ENCODE peak calls at places on chromosome 10, in nine cellular contexts. F is adrenal gland; Z is RWPE1; M is upper lobe of right lung; Y is OCI-LY7; W is naive thymus-derived CD4-positive, alpha-beta T cell; K is A549; I is ovary; L is CD8-positive, alpha-beta memory T cell. O is an unnamed sample.

GRCh38 chr10:68423522-68423921 is 16.4 kb upstream of the RUFY2 start:
- DNase-seq in F (no peak), Z (no peak), M (no peak), Y (no peak), W (peak), K (no peak), I (no peak), L (no peak), O (no peak)

GRCh38 chr10:34446046-34446445 is 369.1 kb downstream of the PARD3 start:
- DNase-seq in F (no peak), Z (no peak), M (no peak), Y (no peak), W (no peak), K (peak), I (no peak), L (no peak), O (no peak)

GRCh38 chr10:89163265-89163995 is 43.7 kb downstream of the CH25H start:
- DNase-seq in F (peak), Z (peak), M (no peak), Y (peak), W (peak), K (no peak), I (no peak), L (peak), O (peak)

GRCh38 chr10:89651916-89652573 is 7.0 kb upstream of the PANK1 start:
- DNase-seq in F (no peak), Z (no peak), M (no peak), Y (peak), W (no peak), K (no peak), I (no peak), L (no peak), O (no peak)

GRCh38 chr10:102658802-102659201 is 14.5 kb downstream of the TRIM8 start:
- DNase-seq in F (no peak), Z (no peak), M (no peak), Y (no peak), W (no peak), K (no peak), I (no peak), L (no peak), O (no peak)

GRCh38 chr10:18216482-18216881 is 76.3 kb downstream of the CACNB2 start:
- DNase-seq in F (no peak), Z (no peak), M (no peak), Y (no peak), W (no peak), K (peak), I (peak), L (no peak), O (no peak)

GRCh38 chr10:118482393-118483331 is 112.8 kb downstream of the PRLHR start:
- DNase-seq in F (no peak), Z (no peak), M (no peak), Y (no peak), W (no peak), K (no peak), I (no peak), L (no peak), O (no peak)

GRCh38 chr10:124174673-124175645 is 81.6 kb upstream of the CHST15 start:
- DNase-seq in F (no peak), Z (no peak), M (no peak), Y (no peak), W (no peak), K (no peak), I (no peak), L (no peak), O (no peak)

GRCh38 chr10:26574783-26575182 is 122.7 kb upstream of the PDSS1 start:
- DNase-seq in F (no peak), Z (no peak), M (no peak), Y (peak), W (no peak), K (no peak), I (no peak), L (no peak), O (no peak)

GRCh38 chr10:72855129-72855528 is 38.4 kb upstream of the OIT3 start:
- DNase-seq in F (no peak), Z (no peak), M (no peak), Y (no peak), W (no peak), K (no peak), I (no peak), L (no peak), O (no peak)

GRCh38 chr10:120970595-120971529 is 119.7 kb downstream of the WDR11 start:
- DNase-seq in F (peak), Z (no peak), M (no peak), Y (no peak), W (no peak), K (no peak), I (no peak), L (no peak), O (no peak)

GRCh38 chr10:26044123-26044749 is 110.2 kb downstream of the MYO3A start:
- DNase-seq in F (no peak), Z (no peak), M (peak), Y (no peak), W (no peak), K (no peak), I (no peak), L (no peak), O (no peak)

GRCh38 chr10:112362833-112363232 is 11.1 kb upstream of the ACSL5 start:
- DNase-seq in F (peak), Z (no peak), M (no peak), Y (no peak), W (no peak), K (no peak), I (peak), L (no peak), O (peak)

GRCh38 chr10:132927824-132928223 is 14.5 kb downstream of the CFAP46 start:
- DNase-seq in F (no peak), Z (no peak), M (no peak), Y (no peak), W (no peak), K (no peak), I (no peak), L (no peak), O (peak)

GRCh38 chr10:16968722-16969055 is 151.5 kb upstream of the RSU1 start:
- DNase-seq in F (no peak), Z (no peak), M (no peak), Y (no peak), W (no peak), K (no peak), I (no peak), L (no peak), O (no peak)

GRCh38 chr10:100877451-100877850 is 35.3 kb upstream of the SLF2 start:
- DNase-seq in F (no peak), Z (no peak), M (no peak), Y (no peak), W (no peak), K (no peak), I (no peak), L (no peak), O (no peak)

GRCh38 chr10:79387466-79387973 is 40.3 kb downstream of the PPIF start:
- DNase-seq in F (no peak), Z (no peak), M (peak), Y (no peak), W (no peak), K (no peak), I (no peak), L (no peak), O (no peak)

GRCh38 chr10:120012566-120012965 is 120.0 kb downstream of the SEC23IP start:
- DNase-seq in F (no peak), Z (peak), M (no peak), Y (no peak), W (no peak), K (no peak), I (no peak), L (no peak), O (no peak)

GRCh38 chr10:14023612-14024348 is 306.9 kb downstream of the FRMD4A start:
- DNase-seq in F (no peak), Z (no peak), M (no peak), Y (no peak), W (no peak), K (no peak), I (no peak), L (no peak), O (no peak)

GRCh38 chr10:5775705-5776104 is 37.5 kb downstream of the GDI2 start:
- DNase-seq in F (no peak), Z (no peak), M (peak), Y (peak), W (peak), K (no peak), I (no peak), L (peak), O (peak)

GRCh38 chr10:84424731-84425165 is 96.4 kb downstream of the CCSER2 start:
- DNase-seq in F (peak), Z (peak), M (peak), Y (no peak), W (peak), K (peak), I (peak), L (no peak), O (peak)

GRCh38 chr10:51886438-51887068 is 187.2 kb upstream of the CSTF2T start:
- DNase-seq in F (no peak), Z (no peak), M (no peak), Y (no peak), W (no peak), K (no peak), I (no peak), L (no peak), O (no peak)

GRCh38 chr10:95788830-95789229 is 32.9 kb downstream of the ENTPD1 start:
- DNase-seq in F (no peak), Z (no peak), M (no peak), Y (no peak), W (no peak), K (no peak), I (no peak), L (no peak), O (no peak)

GRCh38 chr10:133257489-133258065 is 19.1 kb downstream of the ADAM8 start:
- DNase-seq in F (peak), Z (no peak), M (peak), Y (no peak), W (no peak), K (peak), I (peak), L (no peak), O (peak)

GRCh38 chr10:28796606-28797512 is 119.5 kb downstream of the BAMBI start:
- DNase-seq in F (peak), Z (no peak), M (no peak), Y (no peak), W (no peak), K (peak), I (peak), L (no peak), O (peak)

GRCh38 chr10:101777085-101777856 is 1.4 kb upstream of the FGF8 start:
- DNase-seq in F (no peak), Z (no peak), M (no peak), Y (no peak), W (no peak), K (no peak), I (no peak), L (no peak), O (no peak)

DNA sequence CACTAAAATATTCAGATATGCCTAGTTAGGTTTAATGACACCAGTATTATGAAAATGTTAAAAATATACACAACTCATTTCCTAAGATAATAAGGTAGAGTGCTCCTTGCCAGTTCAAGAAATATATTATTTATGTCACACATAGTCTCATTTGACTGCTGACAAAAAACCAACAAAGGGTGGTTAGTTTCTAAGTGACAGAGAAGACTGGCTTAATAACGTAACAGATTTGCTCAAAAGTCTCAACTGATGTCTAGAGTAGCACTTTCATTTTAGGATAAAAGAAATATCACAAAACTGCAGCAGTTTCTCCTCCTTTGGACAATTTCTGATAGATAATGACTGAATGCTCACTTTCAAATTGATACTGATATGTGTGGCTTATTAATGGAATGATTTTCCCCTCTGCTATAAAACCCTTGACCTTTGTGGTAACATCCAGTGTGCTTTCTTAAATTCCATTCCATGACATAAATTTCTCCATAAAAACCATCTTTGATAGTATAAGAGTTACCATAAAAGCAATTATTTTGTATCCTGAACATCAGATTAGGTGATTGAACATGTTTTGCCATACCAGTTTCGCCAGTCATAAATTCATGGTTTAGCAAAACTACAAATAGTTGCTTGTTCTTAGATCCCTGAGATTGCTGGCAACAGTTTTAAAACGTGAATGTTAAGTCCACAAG is 94.2 kb downstream of the NRBF2 start:
- DNase-seq in F (no peak), Z (no peak), M (no peak), Y (no peak), W (peak), K (no peak), I (no peak), L (no peak), O (no peak)
- H3K27ac ChIP-seq in F (no peak), Z (no peak), M (no peak), Y (no peak), W (peak), K (no peak), I (no peak), L (no peak), O (no peak)

DNA sequence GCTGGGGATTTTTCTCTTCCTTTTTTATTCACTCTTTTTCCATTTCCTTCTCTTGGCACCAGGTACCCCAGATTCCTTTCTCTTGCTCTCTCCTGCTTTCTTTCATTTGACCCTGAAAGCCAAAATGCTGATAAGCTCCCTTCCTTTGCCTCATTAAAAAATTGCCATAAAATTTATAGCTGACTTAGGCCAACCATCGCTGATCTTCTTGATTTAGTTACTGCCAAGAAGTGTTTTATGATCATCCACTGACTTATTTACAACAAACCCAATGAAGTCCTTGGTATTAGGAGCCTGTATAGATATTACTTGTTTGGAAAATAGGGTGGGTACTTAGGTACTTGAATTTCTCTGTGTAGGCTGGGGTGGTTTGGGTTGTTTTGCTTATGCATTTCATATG is 173.2 kb upstream of the PHYHIPL start:
- DNase-seq in F (no peak), Z (no peak), M (no peak), Y (no peak), W (no peak), K (no peak), I (no peak), L (no peak), O (no peak)
- H3K27ac ChIP-seq in F (peak), Z (no peak), M (no peak), Y (no peak), W (no peak), K (no peak), I (no peak), L (no peak), O (no peak)

DNA sequence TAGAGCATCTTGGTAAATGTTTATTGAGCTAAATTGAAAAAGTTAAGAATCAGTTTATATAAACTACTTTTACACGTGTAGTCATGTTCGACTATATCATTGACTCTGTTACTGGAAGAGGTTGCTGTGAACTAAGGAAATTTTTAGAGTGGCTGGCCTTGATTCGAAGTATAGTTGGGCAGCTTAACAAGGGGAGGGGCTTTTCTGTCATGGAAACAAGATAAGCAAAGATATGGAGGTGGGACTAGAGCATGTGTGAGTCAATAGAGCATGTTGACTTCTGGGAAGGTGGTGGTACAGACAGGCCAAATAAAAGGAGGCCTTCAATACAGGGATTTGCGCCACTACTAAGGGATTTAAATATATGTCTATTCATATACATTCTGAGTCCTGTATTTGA is 7.6 kb downstream of the ATP5F1C start:
- DNase-seq in F (peak), Z (no peak), M (no peak), Y (no peak), W (no peak), K (no peak), I (no peak), L (no peak), O (no peak)
- H3K27ac ChIP-seq in F (peak), Z (no peak), M (no peak), Y (no peak), W (no peak), K (no peak), I (no peak), L (no peak), O (peak)

GRCh38 chr10:97358349-97358748 is 23.8 kb upstream of the FRAT2 start:
- DNase-seq in F (no peak), Z (no peak), M (no peak), Y (no peak), W (no peak), K (no peak), I (no peak), L (no peak), O (no peak)
- H3K27ac ChIP-seq in F (no peak), Z (no peak), M (no peak), Y (no peak), W (no peak), K (no peak), I (no peak), L (no peak), O (no peak)

GRCh38 chr10:32346551-32347362 is at the start of gene EPC1:
- DNase-seq in F (peak), Z (peak), M (peak), Y (peak), W (peak), K (peak), I (peak), L (peak), O (peak)
- H3K27ac ChIP-seq in F (peak), Z (peak), M (peak), Y (peak), W (peak), K (peak), I (peak), L (peak), O (peak)

DNA sequence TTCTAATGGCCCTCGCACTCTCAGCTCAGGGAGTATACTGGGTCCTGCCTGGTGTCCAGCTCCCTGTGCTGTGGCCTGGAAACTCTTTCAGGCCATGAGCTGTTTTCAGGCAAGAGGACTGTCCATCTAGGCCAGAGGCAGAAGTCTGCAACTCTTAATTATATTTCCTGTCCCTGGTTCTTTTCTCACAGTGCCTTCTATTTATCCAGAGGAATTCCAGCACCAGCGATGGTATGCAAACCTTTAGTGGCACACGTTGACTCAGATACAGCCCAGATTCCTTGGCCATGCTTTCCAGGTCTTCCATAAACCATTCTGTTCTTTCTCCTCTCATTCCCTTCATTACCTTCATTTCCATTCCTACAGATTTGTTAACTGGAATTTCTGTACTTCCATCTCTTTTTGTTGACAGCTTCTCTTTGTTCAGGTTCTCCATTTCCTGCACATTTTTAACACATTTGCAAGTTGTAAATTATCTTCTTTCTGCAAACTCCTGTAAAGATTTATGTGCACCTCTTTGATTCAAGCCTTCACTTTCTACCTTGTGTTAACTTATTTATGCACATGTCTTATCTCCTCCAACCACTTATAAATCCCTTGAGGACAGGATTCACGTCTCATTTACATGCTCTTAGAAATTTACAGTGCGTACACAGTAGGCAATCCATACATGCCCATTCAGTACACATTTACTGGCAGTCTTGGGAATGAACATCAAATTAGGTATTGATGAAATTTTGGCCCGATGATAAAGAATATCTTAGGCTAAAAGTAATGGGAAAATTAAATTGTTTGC is 172.1 kb downstream of the CELF2 start:
- DNase-seq in F (no peak), Z (no peak), M (no peak), Y (no peak), W (no peak), K (no peak), I (no peak), L (no peak), O (no peak)
- H3K27ac ChIP-seq in F (no peak), Z (no peak), M (no peak), Y (no peak), W (peak), K (no peak), I (no peak), L (no peak), O (no peak)

GRCh38 chr10:20004087-20004523 is 187.9 kb downstream of the PLXDC2 start:
- DNase-seq in F (peak), Z (no peak), M (peak), Y (no peak), W (no peak), K (no peak), I (peak), L (no peak), O (peak)
- H3K27ac ChIP-seq in F (peak), Z (peak), M (peak), Y (peak), W (no peak), K (no peak), I (no peak), L (no peak), O (peak)

GRCh38 chr10:48653944-48654698 is 30.6 kb upstream of the WDFY4 start:
- DNase-seq in F (no peak), Z (no peak), M (no peak), Y (no peak), W (no peak), K (no peak), I (no peak), L (no peak), O (no peak)

GRCh38 chr10:48658243-48658888 is 26.3 kb upstream of the WDFY4 start:
- DNase-seq in F (peak), Z (peak), M (peak), Y (peak), W (peak), K (peak), I (peak), L (peak), O (peak)

GRCh38 chr10:48655426-48656240 is 29.0 kb upstream of the WDFY4 start:
- DNase-seq in F (peak), Z (peak), M (peak), Y (no peak), W (no peak), K (peak), I (peak), L (no peak), O (peak)

GRCh38 chr10:48656928-48657327 is 27.7 kb upstream of the WDFY4 start:
- DNase-seq in F (no peak), Z (no peak), M (no peak), Y (no peak), W (no peak), K (no peak), I (no peak), L (no peak), O (no peak)

DNA sequence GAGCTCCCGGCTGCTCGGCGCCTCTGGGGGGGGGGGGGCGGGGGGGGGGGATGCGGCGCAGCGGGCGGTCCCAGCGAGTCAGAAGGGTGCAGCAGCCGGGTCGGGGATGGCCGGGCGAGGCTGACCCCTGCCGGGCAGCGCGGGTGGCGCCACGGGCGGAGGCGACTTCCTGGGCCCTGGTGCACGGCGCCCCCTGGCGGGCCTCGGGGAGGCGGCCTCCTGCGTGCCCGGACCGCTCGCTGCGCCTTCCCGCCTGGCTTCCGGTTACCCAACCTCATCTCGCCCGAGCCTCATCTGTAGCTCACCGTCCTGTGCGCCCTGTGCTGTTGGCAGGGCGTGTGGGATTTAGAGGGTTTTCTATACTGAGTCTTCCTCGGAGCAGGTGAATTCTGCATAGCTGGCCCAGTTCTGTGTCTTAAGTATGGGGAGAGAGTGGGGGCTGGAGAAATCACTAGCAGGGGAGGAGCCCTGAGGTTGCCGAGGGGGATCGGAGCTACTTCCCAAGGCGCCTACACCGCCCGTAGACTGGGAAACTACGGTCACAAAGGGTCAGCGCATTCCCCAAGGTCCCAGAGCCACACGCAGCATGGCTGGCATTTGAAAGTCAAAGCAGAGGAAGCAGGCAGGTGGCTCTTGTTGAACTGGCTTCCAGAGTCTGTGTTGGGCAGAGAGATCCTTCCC is 28.3 kb upstream of the WDFY4 start:
- DNase-seq in F (peak), Z (peak), M (peak), Y (peak), W (peak), K (peak), I (peak), L (peak), O (peak)
- H3K27ac ChIP-seq in F (peak), Z (peak), M (no peak), Y (no peak), W (no peak), K (peak), I (no peak), L (no peak), O (no peak)